ENCODE peak calls at places on chromosomes 6 and 20, in eight cellular contexts. X, O, H, C, N, E, D and L are unnamed samples.

GRCh38 chr6:45845546-45845945 is 170.1 kb downstream of the CLIC5 start:
- DNase-seq in H (peak), E (no peak), C (no peak), D (no peak), X (no peak), O (no peak), N (no peak), L (no peak)

GRCh38 chr6:139262519-139263300 is 29.1 kb downstream of the TXLNB start:
- DNase-seq in O (no peak), C (no peak), D (no peak), X (no peak), N (no peak), E (no peak), H (peak), L (no peak)

GRCh38 chr6:53487080-53487479 is 57.8 kb downstream of the GCLC start:
- DNase-seq in D (no peak), N (no peak), O (no peak), E (no peak), H (no peak), C (no peak), X (no peak), L (no peak)

GRCh38 chr20:3716195-3716834 is 3.9 kb upstream of the SIGLEC1 start:
- DNase-seq in H (peak), E (no peak), O (no peak), N (peak), X (no peak), D (peak), C (no peak), L (peak)

GRCh38 chr6:38567436-38567835 is 72.3 kb downstream of the BTBD9 start:
- DNase-seq in C (peak), N (peak), D (peak), O (peak), H (peak), E (no peak), X (peak), L (peak)

GRCh38 chr20:44832724-44833123 is 22.4 kb upstream of the RIMS4 start:
- DNase-seq in C (peak), D (no peak), H (peak), N (no peak), E (no peak), O (no peak), X (no peak), L (no peak)

GRCh38 chr20:40331699-40332098 is 357.3 kb downstream of the MAFB start:
- DNase-seq in C (no peak), H (no peak), N (peak), D (no peak), O (no peak), X (peak), E (no peak), L (peak)

GRCh38 chr6:41347349-41348050 is 12.1 kb downstream of the NCR2 start:
- DNase-seq in H (peak), C (no peak), N (no peak), E (no peak), X (no peak), D (no peak), O (no peak), L (no peak)

GRCh38 chr20:40564997-40565680 is 123.9 kb downstream of the MAFB start:
- DNase-seq in E (no peak), N (peak), X (no peak), D (no peak), O (peak), C (no peak), H (peak), L (no peak)

GRCh38 chr6:56199956-56200355 is 47.4 kb downstream of the COL21A1 start:
- DNase-seq in N (no peak), C (no peak), E (no peak), D (no peak), O (no peak), H (peak), X (no peak), L (no peak)
- H3K27ac ChIP-seq in N (no peak), C (no peak), E (no peak), D (no peak), O (no peak), H (no peak), X (no peak), L (no peak)

DNA sequence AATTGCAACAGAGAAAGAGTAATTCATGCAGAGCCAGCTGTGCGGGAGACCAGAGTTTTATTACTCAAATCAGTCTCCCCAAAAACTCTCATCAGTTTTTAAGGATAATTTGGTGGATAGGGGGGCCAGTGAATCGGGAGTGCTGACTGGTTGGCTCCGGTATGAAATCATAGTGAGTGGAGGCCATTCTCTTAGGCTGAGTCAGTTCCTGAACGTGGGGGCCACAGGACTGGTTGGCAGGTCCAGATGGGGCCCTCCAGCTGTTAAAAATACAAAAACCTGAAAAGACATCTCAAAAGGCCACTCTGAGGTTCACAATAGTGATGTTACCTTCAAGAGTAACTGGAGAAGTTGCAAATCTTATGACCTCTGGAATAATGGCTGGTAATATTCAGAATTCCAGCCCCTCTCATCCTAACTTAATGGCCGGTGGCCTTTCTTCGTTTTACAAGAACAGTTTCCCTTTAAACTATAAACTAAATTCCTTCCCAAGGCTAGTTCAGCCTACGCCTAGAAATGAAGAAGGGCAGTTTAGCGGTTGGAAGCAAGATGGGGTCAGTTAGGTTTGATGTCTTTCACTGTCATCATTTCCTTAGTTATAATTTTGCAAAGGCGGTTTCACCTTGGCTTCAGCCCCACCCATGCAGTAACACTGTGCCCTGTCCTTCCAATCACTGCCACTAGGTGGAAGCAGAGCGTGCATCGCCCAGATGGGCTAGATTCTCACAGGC is 6.8 kb upstream of the MICA start:
- DNase-seq in E (peak), X (peak), H (peak), N (peak), C (peak), O (peak), D (peak), L (peak)
- H3K27ac ChIP-seq in E (no peak), X (no peak), H (peak), N (no peak), C (no peak), O (no peak), D (no peak), L (no peak)

DNA sequence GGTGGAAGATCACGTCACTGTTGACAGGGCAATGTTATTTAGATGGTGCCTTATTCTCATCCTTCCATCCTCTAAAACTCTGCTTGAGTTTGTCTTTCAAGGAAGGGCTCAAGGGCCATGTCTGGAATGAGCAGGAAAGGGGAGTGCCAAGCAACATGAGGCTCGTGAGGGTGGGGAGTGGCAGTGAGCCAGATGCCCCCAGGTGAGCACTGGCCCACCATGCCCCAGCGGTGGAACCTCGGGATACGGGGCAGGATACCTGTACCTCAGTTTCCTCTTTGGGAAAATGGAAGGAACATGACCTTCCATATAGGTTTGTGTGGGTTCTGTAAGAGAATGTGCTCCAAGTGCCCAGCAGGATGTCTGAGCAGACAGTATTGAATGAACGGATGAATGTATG is 337.4 kb downstream of the TAF4 start:
- DNase-seq in O (no peak), D (no peak), X (no peak), H (no peak), C (no peak), E (no peak), N (no peak), L (no peak)
- H3K27ac ChIP-seq in O (no peak), D (no peak), X (no peak), H (no peak), C (no peak), E (no peak), N (no peak), L (no peak)

GRCh38 chr6:13004610-13005009 is 288.0 kb downstream of the PHACTR1 start:
- DNase-seq in N (no peak), H (no peak), X (no peak), O (no peak), E (no peak), C (no peak), D (no peak), L (no peak)

GRCh38 chr6:13005994-13006393 is 289.4 kb downstream of the PHACTR1 start:
- DNase-seq in D (peak), X (no peak), O (no peak), C (no peak), E (no peak), H (no peak), N (no peak), L (no peak)

GRCh38 chr6:13009031-13009430 is 292.5 kb downstream of the PHACTR1 start:
- DNase-seq in O (no peak), D (no peak), C (no peak), E (no peak), N (no peak), X (no peak), H (no peak), L (no peak)

GRCh38 chr6:13007744-13008143 is 291.2 kb downstream of the PHACTR1 start:
- DNase-seq in E (no peak), H (no peak), N (no peak), D (no peak), O (no peak), X (no peak), C (no peak), L (no peak)

GRCh38 chr6:13006578-13007300 is 290.2 kb downstream of the PHACTR1 start:
- DNase-seq in H (peak), C (no peak), O (no peak), N (no peak), D (no peak), X (no peak), E (no peak), L (no peak)
- H3K27ac ChIP-seq in H (no peak), C (no peak), O (no peak), N (no peak), D (no peak), X (no peak), E (no peak), L (no peak)

GRCh38 chr20:46683939-46684750 is 5.1 kb downstream of the TP53RK start:
- DNase-seq in D (no peak), H (peak), O (peak), N (peak), E (no peak), X (no peak), C (no peak), L (peak)
- H3K27ac ChIP-seq in D (no peak), H (peak), O (peak), N (no peak), E (no peak), X (peak), C (no peak), L (peak)

DNA sequence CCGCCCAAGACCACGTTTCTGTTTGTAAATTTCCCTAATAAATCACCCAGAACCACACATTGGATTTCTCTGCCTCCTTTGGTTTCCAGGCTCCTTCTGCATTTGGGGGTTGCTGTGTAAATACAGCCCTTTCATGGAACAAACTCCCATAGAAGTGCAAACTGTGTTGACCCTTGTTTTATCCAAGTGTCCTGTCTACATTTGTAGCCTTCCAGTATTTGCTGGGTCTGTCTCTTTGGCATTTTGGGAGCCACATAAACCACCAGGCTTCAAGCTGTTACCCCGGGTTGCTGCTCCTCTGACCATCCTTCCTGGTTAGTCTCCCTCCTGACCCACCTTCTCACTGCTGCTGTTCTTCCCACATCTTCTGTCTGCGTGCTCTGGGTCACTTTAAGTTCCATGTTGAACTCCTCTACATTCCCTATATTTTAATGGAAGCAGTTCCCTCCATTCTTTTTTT is 7.6 kb upstream of the MTHFD1L start:
- DNase-seq in H (no peak), O (no peak), E (no peak), N (no peak), X (no peak), D (no peak), C (no peak), L (no peak)
- H3K27ac ChIP-seq in H (peak), O (peak), E (peak), N (peak), X (peak), D (peak), C (no peak), L (no peak)